ENCODE peak calls at places on chromosomes 2 and 18, in four cellular contexts. One of them, this sample, is unnamed.

GRCh38 chr2:385061-385460 is 97.2 kb upstream of the ALKAL2 start:
- DNase-seq in WTC11: no peak
- DNase-seq in K562: no peak
- DNase-seq in GM12878: no peak
- DNase-seq in this sample: no peak

GRCh38 chr2:56648802-56649201 is 465.0 kb downstream of the CCDC85A start:
- DNase-seq in WTC11: no peak
- DNase-seq in K562: no peak
- DNase-seq in GM12878: no peak
- DNase-seq in this sample: no peak

GRCh38 chr2:25650249-25650648 is 23.1 kb downstream of the DTNB start:
- DNase-seq in WTC11: no peak
- DNase-seq in K562: no peak
- DNase-seq in GM12878: no peak
- DNase-seq in this sample: no peak

GRCh38 chr18:34710430-34711386 is 610 bp downstream of the DTNA start:
- DNase-seq in WTC11: no peak
- DNase-seq in K562: no peak
- DNase-seq in GM12878: no peak
- DNase-seq in this sample: no peak

GRCh38 chr2:46679761-46680160 is 200.4 kb downstream of the TMEM247 start:
- DNase-seq in WTC11: no peak
- DNase-seq in K562: no peak
- DNase-seq in GM12878: no peak
- DNase-seq in this sample: no peak

GRCh38 chr2:120574620-120575019 is 161.0 kb upstream of the GLI2 start:
- DNase-seq in WTC11: no peak
- DNase-seq in K562: no peak
- DNase-seq in GM12878: no peak
- DNase-seq in this sample: no peak

GRCh38 chr2:148058641-148059040 is 37.8 kb downstream of the MBD5 start:
- DNase-seq in WTC11: no peak
- DNase-seq in K562: no peak
- DNase-seq in GM12878: no peak
- DNase-seq in this sample: no peak

GRCh38 chr2:157822993-157823392 is 53.1 kb downstream of the ACVR1 start:
- DNase-seq in WTC11: no peak
- DNase-seq in K562: no peak
- DNase-seq in GM12878: no peak
- DNase-seq in this sample: no peak

GRCh38 chr2:25664531-25665307 is 8.7 kb downstream of the DTNB start:
- DNase-seq in WTC11: peak
- DNase-seq in K562: peak
- DNase-seq in GM12878: no peak
- DNase-seq in this sample: peak

GRCh38 chr2:132562245-132562644 is 107.8 kb downstream of the LYPD1 start:
- DNase-seq in WTC11: no peak
- DNase-seq in K562: no peak
- DNase-seq in GM12878: no peak
- DNase-seq in this sample: no peak

GRCh38 chr18:76426738-76427305 is 68.2 kb downstream of the ZNF516 start:
- DNase-seq in WTC11: peak
- DNase-seq in K562: peak
- DNase-seq in GM12878: no peak
- DNase-seq in this sample: peak

GRCh38 chr2:69453475-69454129 is 16.4 kb upstream of the NFU1 start:
- DNase-seq in WTC11: no peak
- DNase-seq in K562: no peak
- DNase-seq in GM12878: peak
- DNase-seq in this sample: no peak

GRCh38 chr2:85324639-85325465 is 2.9 kb downstream of the TGOLN2 start:
- DNase-seq in WTC11: no peak
- DNase-seq in K562: no peak
- DNase-seq in GM12878: no peak
- DNase-seq in this sample: peak

GRCh38 chr2:230430957-230431635 is 15.1 kb downstream of the SP100 start:
- DNase-seq in WTC11: no peak
- DNase-seq in K562: no peak
- DNase-seq in GM12878: no peak
- DNase-seq in this sample: no peak

GRCh38 chr2:10378189-10378588 is 69.9 kb downstream of the ODC1 start:
- DNase-seq in WTC11: no peak
- DNase-seq in K562: no peak
- DNase-seq in GM12878: peak
- DNase-seq in this sample: no peak

GRCh38 chr2:218664653-218665052 is 5.2 kb downstream of the BCS1L start:
- DNase-seq in WTC11: no peak
- DNase-seq in K562: no peak
- DNase-seq in GM12878: no peak
- DNase-seq in this sample: no peak

GRCh38 chr2:212135739-212136138 is 402.9 kb downstream of the ERBB4 start:
- DNase-seq in WTC11: no peak
- DNase-seq in K562: no peak
- DNase-seq in GM12878: no peak
- DNase-seq in this sample: no peak

GRCh38 chr2:193963472-193964119 is 1693.4 kb upstream of the SLC39A10 start:
- DNase-seq in WTC11: peak
- DNase-seq in K562: no peak
- DNase-seq in GM12878: no peak
- DNase-seq in this sample: peak

GRCh38 chr2:44362207-44363015 is 664 bp downstream of the CAMKMT start:
- DNase-seq in WTC11: peak
- DNase-seq in K562: peak
- DNase-seq in GM12878: peak
- DNase-seq in this sample: peak

GRCh38 chr18:907171-907879 is 2.7 kb downstream of the ADCYAP1 start:
- DNase-seq in WTC11: peak
- DNase-seq in K562: no peak
- DNase-seq in GM12878: no peak
- DNase-seq in this sample: no peak

GRCh38 chr2:226758886-226759660 is 40.5 kb downstream of the IRS1 start:
- DNase-seq in WTC11: no peak
- DNase-seq in K562: no peak
- DNase-seq in GM12878: no peak
- DNase-seq in this sample: no peak

GRCh38 chr2:132547089-132547687 is 122.8 kb downstream of the LYPD1 start:
- DNase-seq in WTC11: peak
- DNase-seq in K562: peak
- DNase-seq in GM12878: peak
- DNase-seq in this sample: peak

GRCh38 chr2:165305391-165306096 is 66.3 kb downstream of the SCN2A start:
- DNase-seq in WTC11: no peak
- DNase-seq in K562: no peak
- DNase-seq in GM12878: no peak
- DNase-seq in this sample: no peak

GRCh38 chr2:98608962-98609604 is 694 bp downstream of the UNC50 start:
- DNase-seq in WTC11: peak
- DNase-seq in K562: peak
- DNase-seq in GM12878: no peak
- DNase-seq in this sample: no peak

GRCh38 chr2:163157891-163158511 is 319.4 kb upstream of the KCNH7 start:
- DNase-seq in WTC11: no peak
- DNase-seq in K562: no peak
- DNase-seq in GM12878: no peak
- DNase-seq in this sample: no peak

GRCh38 chr2:119242276-119243119 is 18.9 kb downstream of the STEAP3 start:
- DNase-seq in WTC11: no peak
- DNase-seq in K562: no peak
- DNase-seq in GM12878: no peak
- DNase-seq in this sample: no peak

GRCh38 chr2:189144700-189145211 is 34.8 kb downstream of the COL5A2 start:
- DNase-seq in WTC11: no peak
- DNase-seq in K562: no peak
- DNase-seq in GM12878: no peak
- DNase-seq in this sample: no peak

GRCh38 chr2:111121028-111121872 is 536 bp downstream of the BCL2L11 start:
- DNase-seq in WTC11: peak
- DNase-seq in K562: peak
- DNase-seq in GM12878: no peak
- DNase-seq in this sample: peak

GRCh38 chr2:189391201-189391600 is 50.1 kb upstream of the WDR75 start:
- DNase-seq in WTC11: no peak
- DNase-seq in K562: no peak
- DNase-seq in GM12878: no peak
- DNase-seq in this sample: no peak

GRCh38 chr2:119732026-119732425 is 27.7 kb upstream of the PTPN4 start:
- DNase-seq in WTC11: no peak
- DNase-seq in K562: no peak
- DNase-seq in GM12878: no peak
- DNase-seq in this sample: no peak

GRCh38 chr2:51068237-51068636 is 36.3 kb upstream of the NRXN1 start:
- DNase-seq in WTC11: no peak
- DNase-seq in K562: no peak
- DNase-seq in GM12878: no peak
- DNase-seq in this sample: no peak

GRCh38 chr2:10859261-10859660 is 46.7 kb upstream of the PDIA6 start:
- DNase-seq in WTC11: no peak
- DNase-seq in K562: no peak
- DNase-seq in GM12878: no peak
- DNase-seq in this sample: no peak

GRCh38 chr18:57559311-57559710 is 27.2 kb downstream of the FECH start:
- DNase-seq in WTC11: no peak
- DNase-seq in K562: no peak
- DNase-seq in GM12878: no peak
- DNase-seq in this sample: no peak

GRCh38 chr18:55264108-55264507 is 304.8 kb upstream of the CCDC68 start:
- DNase-seq in WTC11: no peak
- DNase-seq in K562: no peak
- DNase-seq in GM12878: no peak
- DNase-seq in this sample: no peak

GRCh38 chr2:135743860-135744259 is 2.2 kb downstream of the UBXN4 start:
- DNase-seq in WTC11: no peak
- DNase-seq in K562: no peak
- DNase-seq in GM12878: no peak
- DNase-seq in this sample: peak

GRCh38 chr18:22060361-22060760 is 109.0 kb upstream of the GATA6 start:
- DNase-seq in WTC11: no peak
- DNase-seq in K562: no peak
- DNase-seq in GM12878: no peak
- DNase-seq in this sample: no peak

GRCh38 chr2:180604077-180604476 is 376.3 kb upstream of the UBE2E3 start:
- DNase-seq in WTC11: peak
- DNase-seq in K562: no peak
- DNase-seq in GM12878: no peak
- DNase-seq in this sample: peak
- TF ChIP-seq CREB1 in WTC11: no peak
- TF ChIP-seq CREB1 in K562: no peak
- TF ChIP-seq CREB1 in GM12878: no peak
- TF ChIP-seq CREB1 in this sample: no peak

GRCh38 chr2:43133708-43134570 is 92.5 kb downstream of the ZFP36L2 start:
- DNase-seq in WTC11: no peak
- DNase-seq in K562: no peak
- DNase-seq in GM12878: no peak
- DNase-seq in this sample: no peak
- TF ChIP-seq NR2C2 in WTC11: no peak
- TF ChIP-seq NR2C2 in K562: no peak
- TF ChIP-seq NR2C2 in GM12878: no peak
- TF ChIP-seq NR2C2 in this sample: no peak

GRCh38 chr2:100654611-100655010 is 91.8 kb downstream of the PDCL3 start:
- DNase-seq in WTC11: no peak
- DNase-seq in K562: no peak
- DNase-seq in GM12878: no peak
- DNase-seq in this sample: no peak
- TF ChIP-seq CREB1 in WTC11: no peak
- TF ChIP-seq CREB1 in K562: no peak
- TF ChIP-seq CREB1 in GM12878: no peak
- TF ChIP-seq CREB1 in this sample: no peak

DNA sequence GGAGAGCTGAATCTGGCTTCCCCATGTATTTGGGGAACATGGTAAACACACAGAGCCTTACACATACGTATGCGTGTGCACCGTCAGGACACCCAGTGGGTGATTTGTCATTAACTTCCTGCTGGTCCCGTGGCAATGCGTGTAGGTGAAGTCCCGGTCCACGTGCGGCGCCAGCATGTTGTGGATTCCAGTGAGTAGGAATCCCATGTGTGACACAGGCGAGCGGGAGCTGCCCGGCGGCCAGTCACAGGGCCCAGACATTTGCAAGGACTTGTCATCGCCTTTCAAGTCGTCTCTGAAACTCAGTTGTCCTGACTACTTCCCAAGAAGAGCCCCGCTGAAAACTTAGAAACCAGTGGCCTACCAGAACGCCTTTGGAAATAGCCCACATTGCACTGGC is 102.0 kb downstream of the RNF144A start:
- DNase-seq in WTC11: no peak
- DNase-seq in K562: no peak
- DNase-seq in GM12878: no peak
- DNase-seq in this sample: no peak
- TF ChIP-seq NR2C2 in WTC11: no peak
- TF ChIP-seq NR2C2 in K562: no peak
- TF ChIP-seq NR2C2 in GM12878: no peak
- TF ChIP-seq NR2C2 in this sample: no peak

DNA sequence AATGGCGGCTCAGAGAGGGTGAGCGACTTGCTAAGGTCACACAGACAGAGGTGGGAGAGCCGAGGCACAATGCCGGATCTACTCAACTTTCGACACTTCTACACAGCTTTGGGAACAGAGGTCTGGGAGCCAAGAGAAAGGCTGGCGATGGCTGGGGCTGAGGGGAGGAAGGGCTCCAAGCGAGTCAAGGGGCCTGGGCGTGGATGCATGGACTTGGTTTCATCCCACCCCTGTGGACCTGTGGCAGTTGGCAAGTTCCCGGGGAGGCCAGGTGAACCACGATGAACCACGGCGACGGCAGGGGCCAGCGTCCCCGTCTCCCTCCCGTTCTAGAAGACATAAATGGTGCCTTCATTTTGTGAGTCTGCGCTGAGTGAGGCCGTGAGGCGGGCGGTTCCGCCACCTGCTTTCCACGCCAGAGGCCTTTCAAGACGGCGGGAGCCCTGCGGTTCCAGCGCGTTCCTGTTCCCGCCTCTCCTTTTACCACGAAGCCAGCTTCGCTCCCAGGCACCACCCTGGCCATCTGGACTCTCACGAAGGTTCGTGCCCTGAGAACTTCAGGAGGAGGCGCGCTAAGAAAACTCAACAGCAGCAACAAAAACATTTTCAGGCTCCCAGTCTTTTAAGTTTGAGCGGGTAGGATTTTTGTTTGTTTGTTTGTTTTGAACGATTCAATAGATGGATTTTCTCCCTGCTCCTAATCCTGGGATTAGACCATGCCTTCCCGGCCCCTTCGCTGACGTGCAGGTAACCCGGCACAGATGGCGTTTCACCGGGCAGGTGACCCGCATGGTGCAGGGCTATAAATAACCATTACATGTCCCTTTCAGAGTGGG is 46.6 kb downstream of the EDAR start:
- DNase-seq in WTC11: no peak
- DNase-seq in K562: no peak
- DNase-seq in GM12878: no peak
- DNase-seq in this sample: no peak
- TF ChIP-seq CREB1 in WTC11: no peak
- TF ChIP-seq CREB1 in K562: no peak
- TF ChIP-seq CREB1 in GM12878: no peak
- TF ChIP-seq CREB1 in this sample: no peak